ENCODE peak calls at places on chromosomes 1 and 21, in four cellular contexts. F, O, E and W are unnamed samples.

GRCh38 chr21:45079351-45079750 is 5.0 kb downstream of the ADARB1 start:
- DNase-seq in F (no peak), O (no peak), E (no peak), W (no peak)

GRCh38 chr1:15786581-15786980 is 20.9 kb downstream of the UQCRHL start:
- DNase-seq in F (no peak), O (no peak), E (peak), W (no peak)

GRCh38 chr1:201715801-201716741 is 112.9 kb upstream of the IPO9 start:
- DNase-seq in F (no peak), O (no peak), E (peak), W (no peak)

GRCh38 chr1:67005068-67005467 is 48.9 kb downstream of the SLC35D1 start:
- DNase-seq in F (no peak), O (no peak), E (no peak), W (no peak)

GRCh38 chr21:42040411-42041180 is 30.4 kb upstream of the ZBTB21 start:
- DNase-seq in F (no peak), O (no peak), E (no peak), W (no peak)

GRCh38 chr1:15950763-15951295 is 25.1 kb downstream of the ZBTB17 start:
- DNase-seq in F (no peak), O (no peak), E (peak), W (no peak)

GRCh38 chr1:37556712-37557196 is at the start of gene DNALI1:
- DNase-seq in F (peak), O (peak), E (peak), W (peak)

GRCh38 chr21:42595281-42596187 is 57.9 kb upstream of the PDE9A start:
- DNase-seq in F (no peak), O (no peak), E (no peak), W (no peak)

GRCh38 chr21:45301521-45302081 is 13.9 kb upstream of the POFUT2 start:
- DNase-seq in F (peak), O (no peak), E (no peak), W (no peak)

GRCh38 chr1:78121650-78122210 is 76.0 kb downstream of the GIPC2 start:
- DNase-seq in F (no peak), O (no peak), E (no peak), W (peak)

GRCh38 chr1:231929311-231929710 is 302.7 kb downstream of the DISC1 start:
- DNase-seq in F (no peak), O (no peak), E (no peak), W (peak)